ENCODE peak calls at places on chromosomes 5 and 9, in four cellular contexts. M is H1, F is HCT116, U is SK-N-SH. Z is an unnamed sample.

GRCh38 chr5:122091942-122092600 is 14.0 kb upstream of the LOX start:
- DNase-seq in M (no peak), U (no peak), F (peak; percentile 15), Z (no peak)

GRCh38 chr9:76618762-76619161 is 145.5 kb upstream of the PCA3 start:
- DNase-seq in F (no peak), M (no peak), U (no peak), Z (no peak)

GRCh38 chr9:85137606-85138150 is 468.1 kb downstream of the NTRK2 start:
- DNase-seq in F (no peak), M (no peak), U (no peak), Z (no peak)

GRCh38 chr9:135857843-135858242 is 49.5 kb downstream of the CAMSAP1 start:
- DNase-seq in U (no peak), M (no peak), F (no peak), Z (no peak)

GRCh38 chr5:108869066-108869465 is 121.4 kb downstream of the FER start:
- DNase-seq in F (no peak), M (no peak), U (no peak), Z (no peak)

GRCh38 chr5:33890147-33890546 is 1.6 kb downstream of the ADAMTS12 start:
- DNase-seq in F (no peak), M (no peak), U (no peak), Z (no peak)

GRCh38 chr5:24547127-24547526 is 97.7 kb downstream of the CDH10 start:
- DNase-seq in M (no peak), U (no peak), F (no peak), Z (no peak)

GRCh38 chr9:37903831-37904646 is at the start of gene SLC25A51:
- DNase-seq in F (peak; percentile 87), U (peak; percentile 98), M (peak; percentile 98), Z (peak; percentile 94)

GRCh38 chr5:40074801-40075200 is 604.9 kb upstream of the PTGER4 start:
- DNase-seq in F (no peak), M (no peak), U (no peak), Z (no peak)

GRCh38 chr5:172187118-172188032 is 649 bp downstream of the STK10 start:
- DNase-seq in M (peak; percentile 86), F (peak; percentile 26), U (peak; percentile 71), Z (peak; percentile 39)

GRCh38 chr5:177357459-177358332 is at the start of gene RGS14:
- DNase-seq in U (no peak), M (no peak), F (no peak), Z (no peak)

GRCh38 chr5:41508186-41508585 is 2.2 kb downstream of the PLCXD3 start:
- DNase-seq in U (no peak), M (no peak), F (no peak), Z (no peak)

GRCh38 chr5:124819201-124819600 is 72.8 kb upstream of the ZNF608 start:
- DNase-seq in F (no peak), U (no peak), M (no peak), Z (no peak)

GRCh38 chr9:113215142-113215541 is 5.9 kb downstream of the FKBP15 start:
- DNase-seq in U (no peak), F (peak; percentile 16), M (no peak), Z (no peak)

GRCh38 chr5:36948650-36949049 is 72.1 kb downstream of the NIPBL start:
- DNase-seq in F (no peak), U (no peak), M (no peak), Z (no peak)

GRCh38 chr9:114284316-114285060 is 38.4 kb upstream of the ORM1 start:
- DNase-seq in M (no peak), F (no peak), U (no peak), Z (no peak)

GRCh38 chr5:177362871-177363507 is 5.3 kb downstream of the RGS14 start:
- DNase-seq in M (peak; percentile 89), F (no peak), U (peak; percentile 89), Z (peak; percentile 78)

GRCh38 chr9:72454871-72455471 is 66.4 kb upstream of the TMC1 start:
- DNase-seq in U (no peak), F (no peak), M (no peak), Z (peak; percentile 83)

GRCh38 chr5:163661358-163661757 is 155.9 kb downstream of the MAT2B start:
- DNase-seq in M (no peak), F (no peak), U (no peak), Z (no peak)

GRCh38 chr9:92663951-92664350 is 6.0 kb downstream of the IPPK start:
- DNase-seq in U (no peak), M (no peak), F (no peak), Z (no peak)

GRCh38 chr5:149345147-149345891 is at the start of gene GRPEL2:
- DNase-seq in M (peak; percentile 90), U (peak; percentile 92), F (peak; percentile 96), Z (peak; percentile 96)

GRCh38 chr5:149349382-149349781 is 4.1 kb downstream of the GRPEL2 start:
- DNase-seq in U (no peak), F (no peak), M (no peak), Z (no peak)

GRCh38 chr5:149348463-149348862 is 3.2 kb downstream of the GRPEL2 start:
- DNase-seq in M (no peak), F (no peak), U (no peak), Z (no peak)

GRCh38 chr5:149341846-149342245 is 3.5 kb upstream of the GRPEL2 start:
- DNase-seq in F (no peak), U (no peak), M (no peak), Z (no peak)

GRCh38 chr5:149345892-149346222 is 558 bp downstream of the GRPEL2 start:
- DNase-seq in U (no peak), M (no peak), F (no peak), Z (peak; percentile 72)
- TF ChIP-seq JUND in U (no peak), M (no peak), F (no peak), Z (no peak)

DNA sequence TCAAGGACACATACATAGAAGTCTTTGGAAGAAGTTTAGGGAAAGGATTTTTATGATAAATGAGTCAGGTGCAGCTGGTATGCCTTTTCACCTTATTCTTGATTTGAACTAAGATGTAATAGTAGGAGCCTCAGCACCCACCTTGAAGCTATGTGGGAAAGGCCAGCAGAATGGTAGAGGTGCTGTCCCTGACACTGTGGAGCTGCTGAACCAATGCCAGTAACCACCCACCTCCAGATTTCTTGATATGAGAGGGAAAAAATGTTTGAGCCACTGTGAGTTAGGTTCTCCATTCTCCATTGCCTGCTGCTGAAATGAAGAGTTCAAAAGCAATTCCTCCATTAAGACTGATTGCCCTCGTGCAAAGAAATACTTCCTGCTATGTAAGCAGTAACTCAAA is 12.2 kb upstream of the HMGCR start:
- DNase-seq in M (no peak), F (no peak), U (no peak), Z (no peak)
- TF ChIP-seq JUND in M (no peak), F (no peak), U (no peak), Z (no peak)

DNA sequence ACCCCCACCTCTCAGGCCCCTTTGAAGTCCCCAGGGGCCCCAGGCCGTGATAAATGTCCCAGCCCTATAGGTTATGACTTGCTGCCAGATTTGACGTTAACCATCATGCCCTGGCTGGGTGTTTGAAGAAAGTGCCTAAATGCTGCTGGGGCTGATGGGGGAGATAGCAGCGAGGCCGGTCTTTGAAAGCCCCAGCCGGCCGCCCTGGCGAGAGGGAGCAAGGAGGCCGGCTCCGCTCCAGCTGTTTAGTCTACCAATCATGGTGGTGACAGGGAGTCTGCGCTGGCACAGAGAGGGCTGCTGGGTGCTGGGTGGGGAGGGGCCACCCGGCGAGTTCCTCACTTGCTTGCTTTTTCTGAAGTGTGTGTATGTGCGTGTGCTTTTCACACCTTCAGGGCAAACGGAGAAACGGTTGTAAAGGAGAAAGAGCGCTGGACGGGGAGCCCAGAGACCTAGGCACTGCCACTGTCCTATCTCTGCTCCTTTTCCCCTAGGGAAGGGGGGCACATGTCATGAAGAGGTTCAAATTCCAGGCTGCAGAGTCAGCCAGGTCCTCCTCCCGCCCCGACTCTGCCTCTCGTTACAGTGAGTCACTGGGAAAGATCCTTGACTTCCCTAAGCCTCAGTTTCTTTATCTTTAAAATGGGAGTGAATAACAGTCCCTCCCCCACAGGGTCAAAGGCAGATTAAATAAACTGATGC is 126.1 kb upstream of the HAND1 start:
- DNase-seq in F (no peak), M (peak; percentile 57), U (peak; percentile 91), Z (peak; percentile 43)
- TF ChIP-seq JUND in F (no peak), M (no peak), U (no peak), Z (no peak)

DNA sequence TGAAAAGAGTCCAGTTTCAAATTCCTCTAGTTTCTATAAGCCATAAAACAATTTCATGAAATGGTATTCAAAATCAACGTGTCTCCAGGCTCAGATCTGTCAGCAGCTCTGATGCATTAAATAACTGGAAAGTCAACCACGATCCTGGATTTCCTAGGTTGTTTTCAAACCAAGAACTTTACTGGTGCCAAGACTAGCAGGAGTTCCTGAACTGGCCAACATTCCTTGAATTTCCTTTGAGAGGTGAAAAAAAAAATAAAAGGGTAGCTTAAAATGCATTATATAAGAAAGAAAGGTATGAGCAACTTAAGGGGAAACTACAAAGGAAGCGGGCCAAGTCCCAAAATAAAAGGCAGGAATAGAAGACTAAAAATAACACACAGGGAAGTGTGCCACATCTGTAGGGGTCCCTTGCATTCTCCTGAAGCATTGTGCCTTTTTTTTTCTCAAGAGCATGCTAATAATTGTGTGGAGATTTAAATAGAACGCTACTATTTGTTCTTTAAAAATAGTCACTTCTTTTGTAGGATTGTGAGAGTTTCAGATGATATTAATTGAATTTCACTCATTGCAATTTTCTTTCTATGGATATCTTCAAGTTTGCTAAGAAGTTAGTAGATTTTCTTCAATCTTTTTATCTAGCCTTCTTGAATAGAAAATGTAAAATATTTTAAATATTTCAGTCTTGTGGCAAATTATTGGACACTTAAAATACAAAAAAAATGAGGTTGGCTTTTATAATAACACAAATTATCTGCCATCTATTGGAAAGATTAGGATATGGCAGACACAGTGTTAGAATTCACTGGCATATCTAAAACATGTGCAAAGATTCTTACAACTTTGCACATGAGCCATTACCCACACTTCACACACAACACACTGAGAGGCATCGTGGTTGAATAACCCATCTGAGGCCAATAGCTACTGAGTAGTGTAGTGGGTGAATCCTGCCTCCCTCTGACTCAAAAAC is 15.3 kb downstream of the ESM1 start:
- DNase-seq in M (no peak), U (no peak), F (no peak), Z (no peak)
- TF ChIP-seq JUND in M (no peak), U (no peak), F (no peak), Z (no peak)